ENCODE peak calls at places on chromosomes 16 and 17, in five cellular contexts. One of them, this sample, is unnamed.

GRCh38 chr17:58764373-58764772 is 8.7 kb downstream of the PPM1E start:
- DNase-seq in Peyer's patch: no peak
- DNase-seq in CD8-positive, alpha-beta T cell: no peak
- DNase-seq in A549: no peak
- DNase-seq in ascending aorta: no peak
- DNase-seq in this sample: no peak

GRCh38 chr16:89194340-89195311 is 5.7 kb downstream of the SLC22A31 start:
- DNase-seq in Peyer's patch: peak; percentile 45
- DNase-seq in A549: no peak
- DNase-seq in ascending aorta: no peak
- DNase-seq in CD8-positive, alpha-beta T cell: no peak
- DNase-seq in this sample: no peak

GRCh38 chr17:34201225-34201624 is 53.9 kb upstream of the CCL2 start:
- DNase-seq in Peyer's patch: no peak
- DNase-seq in A549: no peak
- DNase-seq in CD8-positive, alpha-beta T cell: no peak
- DNase-seq in ascending aorta: no peak
- DNase-seq in this sample: no peak

GRCh38 chr16:7218936-7219335 is 113.7 kb upstream of the RBFOX1 start:
- DNase-seq in ascending aorta: no peak
- DNase-seq in Peyer's patch: no peak
- DNase-seq in CD8-positive, alpha-beta T cell: no peak
- DNase-seq in A549: no peak
- DNase-seq in this sample: no peak

GRCh38 chr17:348692-349425 is 3.7 kb downstream of the RPH3AL start:
- DNase-seq in A549: peak; percentile 78
- DNase-seq in ascending aorta: no peak
- DNase-seq in CD8-positive, alpha-beta T cell: no peak
- DNase-seq in Peyer's patch: peak; percentile 66
- DNase-seq in this sample: no peak

GRCh38 chr16:23905027-23905426 is 69.2 kb downstream of the PRKCB start:
- DNase-seq in A549: peak; percentile 15
- DNase-seq in ascending aorta: no peak
- DNase-seq in CD8-positive, alpha-beta T cell: no peak
- DNase-seq in Peyer's patch: no peak
- DNase-seq in this sample: no peak

GRCh38 chr17:82664701-82665182 is 16.5 kb upstream of the WDR45B start:
- DNase-seq in CD8-positive, alpha-beta T cell: no peak
- DNase-seq in ascending aorta: no peak
- DNase-seq in Peyer's patch: no peak
- DNase-seq in A549: no peak
- DNase-seq in this sample: no peak

GRCh38 chr16:74862743-74863244 is 88.2 kb upstream of the FA2H start:
- DNase-seq in A549: peak; percentile 69
- DNase-seq in Peyer's patch: no peak
- DNase-seq in CD8-positive, alpha-beta T cell: no peak
- DNase-seq in ascending aorta: no peak
- DNase-seq in this sample: no peak

GRCh38 chr16:15507299-15507958 is 73.0 kb downstream of the BMERB1 start:
- DNase-seq in ascending aorta: no peak
- DNase-seq in Peyer's patch: no peak
- DNase-seq in A549: no peak
- DNase-seq in CD8-positive, alpha-beta T cell: no peak
- DNase-seq in this sample: no peak

GRCh38 chr17:76278268-76278908 is 13.2 kb downstream of the UBALD2 start:
- DNase-seq in Peyer's patch: no peak
- DNase-seq in ascending aorta: no peak
- DNase-seq in A549: no peak
- DNase-seq in CD8-positive, alpha-beta T cell: no peak
- DNase-seq in this sample: no peak

GRCh38 chr17:79803997-79804855 is 7.3 kb upstream of the CBX8 start:
- DNase-seq in Peyer's patch: peak; percentile 63
- DNase-seq in CD8-positive, alpha-beta T cell: peak; percentile 49
- DNase-seq in ascending aorta: no peak
- DNase-seq in A549: no peak
- DNase-seq in this sample: no peak

GRCh38 chr16:85778873-85779272 is 20.5 kb downstream of the EMC8 start:
- DNase-seq in A549: no peak
- DNase-seq in ascending aorta: no peak
- DNase-seq in CD8-positive, alpha-beta T cell: no peak
- DNase-seq in Peyer's patch: no peak
- DNase-seq in this sample: no peak

GRCh38 chr17:57269052-57269451 is 12.7 kb downstream of the MSI2 start:
- DNase-seq in A549: no peak
- DNase-seq in Peyer's patch: no peak
- DNase-seq in CD8-positive, alpha-beta T cell: no peak
- DNase-seq in ascending aorta: no peak
- DNase-seq in this sample: no peak

GRCh38 chr16:22222006-22222405 is 15.9 kb downstream of the EEF2K start:
- DNase-seq in Peyer's patch: no peak
- DNase-seq in A549: no peak
- DNase-seq in CD8-positive, alpha-beta T cell: no peak
- DNase-seq in ascending aorta: no peak
- DNase-seq in this sample: no peak

GRCh38 chr17:38761612-38762011 is 9.1 kb downstream of the PSMB3 start:
- DNase-seq in CD8-positive, alpha-beta T cell: peak; percentile 49
- DNase-seq in Peyer's patch: no peak
- DNase-seq in ascending aorta: no peak
- DNase-seq in A549: peak; percentile 76
- DNase-seq in this sample: no peak

GRCh38 chr16:1432388-1433262 is 1.7 kb downstream of the PERCC1 start:
- DNase-seq in Peyer's patch: no peak
- DNase-seq in A549: no peak
- DNase-seq in CD8-positive, alpha-beta T cell: no peak
- DNase-seq in ascending aorta: no peak
- DNase-seq in this sample: no peak

GRCh38 chr16:86424413-86424812 is 85.9 kb upstream of the FOXF1 start:
- DNase-seq in Peyer's patch: no peak
- DNase-seq in ascending aorta: no peak
- DNase-seq in CD8-positive, alpha-beta T cell: no peak
- DNase-seq in A549: no peak
- DNase-seq in this sample: no peak

GRCh38 chr17:80513892-80514291 is 30.7 kb upstream of the RPTOR start:
- DNase-seq in Peyer's patch: no peak
- DNase-seq in CD8-positive, alpha-beta T cell: no peak
- DNase-seq in ascending aorta: no peak
- DNase-seq in A549: no peak
- DNase-seq in this sample: no peak

GRCh38 chr16:48613061-48613957 is 3.3 kb upstream of the N4BP1 start:
- DNase-seq in A549: no peak
- DNase-seq in Peyer's patch: no peak
- DNase-seq in ascending aorta: no peak
- DNase-seq in CD8-positive, alpha-beta T cell: peak; percentile 83
- DNase-seq in this sample: peak; percentile 82

GRCh38 chr16:66156538-66156937 is 210.0 kb upstream of the CDH5 start:
- DNase-seq in A549: no peak
- DNase-seq in ascending aorta: no peak
- DNase-seq in CD8-positive, alpha-beta T cell: no peak
- DNase-seq in Peyer's patch: no peak
- DNase-seq in this sample: no peak

GRCh38 chr17:61410100-61410551 is 10.5 kb downstream of the TBX2 start:
- DNase-seq in Peyer's patch: peak; percentile 48
- DNase-seq in A549: no peak
- DNase-seq in ascending aorta: peak; percentile 8
- DNase-seq in CD8-positive, alpha-beta T cell: no peak
- DNase-seq in this sample: no peak

GRCh38 chr17:75524971-75525805 is at the start of gene LLGL2:
- DNase-seq in CD8-positive, alpha-beta T cell: peak; percentile 85
- DNase-seq in A549: peak; percentile 93
- DNase-seq in Peyer's patch: peak; percentile 96
- DNase-seq in ascending aorta: no peak
- DNase-seq in this sample: peak; percentile 91

GRCh38 chr17:81285179-81285878 is 9.8 kb downstream of the SLC38A10 start:
- DNase-seq in ascending aorta: peak; percentile 51
- DNase-seq in A549: no peak
- DNase-seq in Peyer's patch: peak; percentile 60
- DNase-seq in CD8-positive, alpha-beta T cell: peak; percentile 48
- DNase-seq in this sample: peak; percentile 42

GRCh38 chr16:31508706-31509523 is 724 bp upstream of the RUSF1 start:
- DNase-seq in Peyer's patch: no peak
- DNase-seq in A549: no peak
- DNase-seq in CD8-positive, alpha-beta T cell: no peak
- DNase-seq in ascending aorta: no peak
- DNase-seq in this sample: no peak

GRCh38 chr16:52350031-52350430 is 196.9 kb downstream of the TOX3 start:
- DNase-seq in Peyer's patch: no peak
- DNase-seq in CD8-positive, alpha-beta T cell: no peak
- DNase-seq in A549: no peak
- DNase-seq in ascending aorta: no peak
- DNase-seq in this sample: no peak

GRCh38 chr16:56814537-56815432 is 50.2 kb upstream of the SLC12A3 start:
- DNase-seq in A549: peak; percentile 67
- DNase-seq in CD8-positive, alpha-beta T cell: no peak
- DNase-seq in ascending aorta: no peak
- DNase-seq in Peyer's patch: no peak
- DNase-seq in this sample: no peak

GRCh38 chr17:58487589-58488427 is at the start of gene HSF5:
- DNase-seq in A549: no peak
- DNase-seq in Peyer's patch: no peak
- DNase-seq in CD8-positive, alpha-beta T cell: peak; percentile 81
- DNase-seq in ascending aorta: no peak
- DNase-seq in this sample: peak; percentile 82

GRCh38 chr17:62965149-62965648 is 836 bp upstream of the TANC2 start:
- DNase-seq in A549: no peak
- DNase-seq in ascending aorta: no peak
- DNase-seq in Peyer's patch: no peak
- DNase-seq in CD8-positive, alpha-beta T cell: peak; percentile 77
- DNase-seq in this sample: no peak

GRCh38 chr17:73292031-73292531 is 19.7 kb downstream of the CDC42EP4 start:
- DNase-seq in A549: no peak
- DNase-seq in CD8-positive, alpha-beta T cell: no peak
- DNase-seq in Peyer's patch: no peak
- DNase-seq in ascending aorta: peak; percentile 75
- DNase-seq in this sample: no peak
- H3K4me3 ChIP-seq in A549: peak overlapping the region; percentile 6
- H3K4me3 ChIP-seq in CD8-positive, alpha-beta T cell: no peak overlapping the region
- H3K4me3 ChIP-seq in Peyer's patch: no peak overlapping the region
- H3K4me3 ChIP-seq in ascending aorta: peak overlapping the region; percentile 36
- H3K4me3 ChIP-seq in this sample: no peak overlapping the region

DNA sequence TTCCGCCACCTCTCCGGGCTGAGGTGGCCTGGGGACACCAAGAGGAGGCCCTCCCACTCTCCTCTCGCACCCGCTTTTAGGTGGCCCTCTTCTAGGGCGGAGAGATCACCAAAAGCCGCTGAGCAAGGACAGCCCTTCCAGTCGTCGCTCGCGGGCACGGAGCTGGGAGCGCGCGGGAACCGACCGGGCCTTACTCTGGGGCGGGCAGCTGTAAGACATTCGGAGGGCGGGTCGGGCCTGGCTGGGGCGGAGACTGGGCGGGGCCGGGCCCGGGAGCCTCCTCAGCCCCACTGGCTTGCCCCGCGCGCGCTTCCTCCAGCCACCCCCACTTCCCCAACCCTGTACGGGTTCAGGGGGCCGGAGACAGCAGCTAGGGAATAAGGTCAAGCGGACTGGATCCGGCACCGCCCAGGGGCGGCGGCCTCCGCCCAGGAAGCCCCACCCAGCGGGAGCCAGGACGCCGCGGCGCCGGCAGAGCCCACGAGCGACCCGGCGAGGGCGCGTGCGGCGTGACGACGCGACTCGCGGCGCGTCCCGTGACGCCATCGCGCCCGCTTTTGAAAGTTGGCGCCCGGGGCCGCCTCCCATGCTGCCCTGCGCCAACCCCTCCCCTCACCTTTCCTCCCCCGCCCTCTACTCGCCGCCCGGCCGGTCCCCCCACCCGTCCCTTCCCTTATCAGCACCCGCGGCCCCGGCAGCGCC is 351 bp upstream of the CTCF start:
- DNase-seq in CD8-positive, alpha-beta T cell: peak; percentile 97
- DNase-seq in ascending aorta: peak; percentile 89
- DNase-seq in A549: peak; percentile 80
- DNase-seq in Peyer's patch: peak; percentile 98
- DNase-seq in this sample: peak; percentile 98
- H3K4me1 ChIP-seq in CD8-positive, alpha-beta T cell: peaks cover 35% of the 10 kb centered on the region
- H3K4me1 ChIP-seq in ascending aorta: peaks cover 24% of the 10 kb centered on the region
- H3K4me1 ChIP-seq in A549: peaks cover 17% of the 10 kb centered on the region
- H3K4me1 ChIP-seq in Peyer's patch: peaks cover 3% of the 10 kb centered on the region
- H3K4me1 ChIP-seq in this sample: peaks cover 32% of the 10 kb centered on the region

DNA sequence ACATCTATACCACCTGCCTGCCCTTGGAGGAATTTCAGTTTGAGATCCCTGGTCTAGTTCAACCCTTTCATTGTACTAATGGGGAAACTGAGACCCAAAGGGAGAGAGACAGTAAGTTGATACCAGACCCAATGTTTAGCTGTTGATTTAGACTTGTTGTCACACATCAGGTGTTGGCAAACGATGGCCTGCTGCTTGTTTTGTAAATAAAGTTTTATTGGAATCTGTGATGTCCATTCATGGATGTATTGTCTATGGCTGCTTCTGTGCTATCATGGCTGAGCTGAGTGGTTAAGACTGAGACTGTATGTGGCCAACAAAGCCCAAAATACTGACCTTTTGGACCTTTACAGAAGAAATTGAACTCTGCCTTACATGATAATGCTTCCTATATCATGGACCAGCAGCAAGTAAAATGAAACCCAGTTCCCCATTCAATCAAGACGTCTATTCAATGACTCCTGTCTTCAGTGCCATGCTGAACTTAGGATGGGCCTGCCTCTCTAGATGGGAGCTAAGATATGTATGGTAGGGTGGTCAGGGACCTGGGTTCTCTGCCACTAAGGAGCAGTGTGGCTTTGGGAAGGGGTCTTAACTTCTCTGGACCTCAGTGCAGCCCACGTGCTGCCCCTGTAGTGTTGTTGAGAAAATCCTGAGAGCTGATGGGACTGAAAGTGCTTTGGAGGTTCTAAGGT is 111.0 kb downstream of the IRX5 start:
- DNase-seq in CD8-positive, alpha-beta T cell: no peak
- DNase-seq in ascending aorta: no peak
- DNase-seq in A549: no peak
- DNase-seq in Peyer's patch: no peak
- DNase-seq in this sample: no peak
- H3K27ac ChIP-seq in CD8-positive, alpha-beta T cell: no peak overlapping the region
- H3K27ac ChIP-seq in ascending aorta: no peak overlapping the region
- H3K27ac ChIP-seq in A549: no peak overlapping the region
- H3K27ac ChIP-seq in Peyer's patch: no peak overlapping the region
- H3K27ac ChIP-seq in this sample: no peak overlapping the region

DNA sequence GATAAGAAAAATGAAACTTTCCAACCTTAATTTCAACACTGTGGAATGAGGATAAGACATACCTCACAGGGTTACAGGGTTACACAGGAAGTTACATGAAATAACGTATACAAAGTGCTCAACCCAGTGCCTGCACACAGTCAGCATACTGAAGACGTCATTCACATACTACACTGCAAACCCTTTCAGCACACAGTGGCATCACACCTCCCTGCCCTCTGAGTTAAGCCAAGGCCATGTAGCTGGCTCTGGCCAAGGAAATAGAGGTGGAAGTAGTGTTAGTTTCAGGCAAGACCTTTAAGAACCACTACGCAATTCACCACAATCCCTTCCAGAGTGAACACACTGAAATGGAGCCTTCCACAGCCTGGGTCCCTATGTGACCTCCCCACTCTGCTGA is 46.6 kb upstream of the GSG1L start:
- DNase-seq in Peyer's patch: no peak
- DNase-seq in A549: no peak
- DNase-seq in CD8-positive, alpha-beta T cell: no peak
- DNase-seq in ascending aorta: no peak
- DNase-seq in this sample: no peak
- H3K4me3 ChIP-seq in Peyer's patch: no peak overlapping the region
- H3K4me3 ChIP-seq in A549: no peak overlapping the region
- H3K4me3 ChIP-seq in CD8-positive, alpha-beta T cell: no peak overlapping the region
- H3K4me3 ChIP-seq in ascending aorta: no peak overlapping the region
- H3K4me3 ChIP-seq in this sample: no peak overlapping the region